ENCODE peak calls at places on chromosome 22, in seven cellular contexts. H is stomach, Q is psoas muscle, W is coronary artery, N is upper lobe of right lung, I is adrenal gland, E is fibroblast of lung. S is an unnamed sample.
A peak's percentile ranks its signal among the peaks of the same experiment; 100 is the strongest.

GRCh38 chr22:19052941-19053551 is 69.2 kb downstream of the DGCR2 start:
- DNase-seq in H (no peak), Q (no peak), W (no peak), N (peak; percentile 19), I (no peak), E (no peak), S (no peak)

GRCh38 chr22:45210174-45210573 is 30.5 kb downstream of the KIAA0930 start:
- DNase-seq in H (no peak), Q (peak; percentile 30), W (no peak), N (no peak), I (no peak), E (no peak), S (no peak)

GRCh38 chr22:26501996-26502395 is 10.3 kb downstream of the TFIP11 start:
- DNase-seq in H (no peak), Q (no peak), W (no peak), N (no peak), I (no peak), E (no peak), S (no peak)

GRCh38 chr22:18152519-18152918 is 2.5 kb downstream of the USP18 start:
- DNase-seq in H (no peak), Q (no peak), W (peak; percentile 26), N (peak; percentile 37), I (no peak), E (no peak), S (no peak)

GRCh38 chr22:41781508-41781906 is 19.0 kb upstream of the CCDC134 start:
- DNase-seq in H (no peak), Q (no peak), W (no peak), N (no peak), I (no peak), E (no peak), S (no peak)

GRCh38 chr22:19611590-19611989 is 87.4 kb upstream of the CLDN5 start:
- DNase-seq in H (no peak), Q (no peak), W (no peak), N (no peak), I (no peak), E (no peak), S (no peak)

GRCh38 chr22:46738642-46738960 is 549 bp upstream of the CERK start:
- DNase-seq in H (no peak), Q (no peak), W (no peak), N (no peak), I (no peak), E (no peak), S (no peak)

GRCh38 chr22:48803171-48803992 is 1024.3 kb downstream of the BRD1 start:
- DNase-seq in H (no peak), Q (no peak), W (peak; percentile 62), N (peak; percentile 43), I (no peak), E (no peak), S (no peak)

GRCh38 chr22:36336246-36337182 is 51.3 kb downstream of the MYH9 start:
- DNase-seq in H (no peak), Q (no peak), W (no peak), N (no peak), I (peak; percentile 75), E (no peak), S (no peak)

GRCh38 chr22:31238057-31238456 is 26.0 kb downstream of the LIMK2 start:
- DNase-seq in H (no peak), Q (no peak), W (no peak), N (no peak), I (no peak), E (no peak), S (no peak)

GRCh38 chr22:46192210-46192993 is 42.1 kb downstream of the PPARA start:
- DNase-seq in H (no peak), Q (no peak), W (no peak), N (no peak), I (no peak), E (no peak), S (no peak)

GRCh38 chr22:48257690-48258065 is 1495.2 kb downstream of the TBC1D22A start:
- DNase-seq in H (no peak), Q (no peak), W (no peak), N (no peak), I (no peak), E (no peak), S (no peak)

GRCh38 chr22:42442746-42443145 is 10.5 kb upstream of the NFAM1 start:
- DNase-seq in H (no peak), Q (no peak), W (no peak), N (no peak), I (no peak), E (no peak), S (no peak)

GRCh38 chr22:46065733-46066454 is 84.4 kb upstream of the PPARA start:
- DNase-seq in H (no peak), Q (no peak), W (no peak), N (no peak), I (no peak), E (no peak), S (peak; percentile 46)

DNA sequence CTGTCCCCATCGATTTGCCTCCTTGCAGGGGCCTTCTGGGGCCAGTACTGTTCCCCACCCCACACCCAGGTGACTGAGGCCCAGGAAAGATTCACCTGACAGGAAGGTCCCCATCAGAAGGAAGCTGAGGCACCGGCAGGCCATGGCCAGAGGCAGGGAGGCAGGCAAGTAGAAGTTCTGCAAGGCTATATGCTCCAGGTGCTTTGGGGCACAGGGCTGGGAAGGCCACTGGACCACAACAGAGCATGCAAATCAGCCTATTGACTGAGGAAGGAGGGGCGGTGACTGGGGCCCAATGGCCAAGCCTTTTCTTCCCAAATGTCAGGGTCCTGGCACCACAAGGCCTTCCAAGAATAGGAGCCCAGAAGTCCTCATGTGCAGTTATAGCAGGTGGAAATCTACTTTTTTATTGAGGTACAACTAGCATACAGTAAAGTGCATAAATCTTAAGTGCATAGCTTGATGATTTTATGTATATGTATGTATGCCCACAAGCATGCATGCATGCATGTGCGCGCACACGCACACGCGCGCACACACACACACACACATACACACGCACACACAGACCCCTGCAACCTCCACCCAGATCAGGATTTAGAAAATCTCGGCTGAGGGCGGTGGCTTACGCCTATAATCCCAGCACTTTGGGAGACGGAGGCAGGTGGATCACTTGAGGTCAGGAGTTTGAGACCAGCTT is at the start of gene VPREB3:
- DNase-seq in H (no peak), Q (no peak), W (no peak), N (no peak), I (no peak), E (no peak), S (no peak)
- H3K27ac ChIP-seq in H (no peak within 1 kb of the TSS), Q (no peak within 1 kb of the TSS), W (no peak within 1 kb of the TSS), N (no peak within 1 kb of the TSS), I (peak within 1 kb of the TSS; percentile 29), E (no peak within 1 kb of the TSS), S (no peak within 1 kb of the TSS)

DNA sequence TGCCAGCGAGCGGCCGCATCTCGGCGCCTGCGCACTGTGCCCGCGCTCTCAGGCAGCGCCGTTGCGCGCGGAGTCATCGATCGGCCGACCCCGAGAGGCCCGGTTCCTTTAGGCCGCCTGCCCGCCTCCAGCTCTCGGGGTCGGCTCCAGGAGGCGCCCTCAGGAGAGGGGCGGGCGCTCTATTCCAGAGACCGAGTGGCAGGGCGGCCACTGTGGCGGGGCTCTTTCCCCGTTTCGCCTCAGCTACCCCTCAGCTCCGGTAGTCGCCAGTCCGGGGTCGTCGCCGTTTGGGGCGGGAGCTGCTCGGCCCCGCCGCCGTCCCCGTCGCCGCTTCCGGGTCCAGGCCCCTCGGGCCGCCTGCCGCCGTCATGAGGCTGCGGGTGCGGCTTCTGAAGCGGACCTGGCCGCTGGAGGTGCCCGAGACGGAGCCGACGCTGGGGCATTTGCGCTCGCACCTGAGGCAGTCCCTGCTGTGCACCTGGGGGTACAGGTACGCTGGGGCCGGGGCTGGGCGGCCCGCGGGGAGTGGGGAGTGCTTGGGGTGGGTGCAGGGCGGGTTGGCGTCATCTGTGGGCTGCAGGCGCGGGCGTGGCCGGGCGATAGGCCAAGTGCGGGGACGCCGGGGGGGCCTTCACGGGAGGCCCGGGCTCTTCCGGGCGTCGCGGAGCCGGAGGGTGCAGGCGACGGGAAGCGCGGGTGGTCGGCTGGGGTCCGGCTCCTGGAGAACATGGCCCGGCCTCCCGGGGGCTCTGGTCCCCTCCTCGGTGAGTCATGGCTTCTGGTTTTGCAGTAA is at the start of gene FBXO7:
- DNase-seq in H (peak; percentile 93), Q (peak; percentile 97), W (peak; percentile 94), N (peak; percentile 96), I (peak; percentile 92), E (no peak), S (peak; percentile 92)
- TF ChIP-seq CTCF in H (no peak), Q (peak; percentile 13), W (peak; percentile 33), N (peak; percentile 10), I (no peak), E (peak; percentile 46), S (peak; percentile 32)

DNA sequence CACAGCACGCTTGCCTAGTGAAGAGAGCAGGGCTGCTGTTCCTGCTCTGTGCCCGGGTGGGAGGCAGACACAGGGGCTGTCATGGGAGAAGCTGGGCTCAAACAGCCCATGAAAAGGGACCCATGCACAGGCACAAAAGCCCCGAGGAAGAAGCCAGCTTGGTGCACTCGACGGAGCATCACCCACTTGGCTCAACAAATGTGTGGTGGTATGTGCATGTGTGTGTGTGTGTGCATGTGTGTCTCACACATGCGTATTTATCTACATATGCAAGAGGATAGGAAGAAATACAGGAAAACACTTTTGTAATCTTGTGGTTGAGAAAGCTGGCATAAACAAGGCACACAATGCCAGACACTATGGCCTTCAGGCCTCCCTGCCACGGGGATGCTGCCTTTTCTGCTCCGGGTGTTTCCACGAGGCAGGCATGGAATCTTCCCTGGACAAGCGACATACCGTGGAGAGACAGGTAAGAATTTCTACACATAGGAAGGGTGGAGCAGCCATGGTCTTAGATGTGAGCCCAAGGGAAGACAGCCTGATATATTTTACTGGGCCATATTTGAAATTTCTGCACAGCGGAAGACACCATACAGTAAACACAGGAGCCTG is 4.9 kb upstream of the APOBEC3A start:
- DNase-seq in H (no peak), Q (no peak), W (no peak), N (no peak), I (no peak), E (no peak), S (no peak)
- H3K4me3 ChIP-seq in H (no peak overlapping the region), Q (no peak overlapping the region), W (no peak overlapping the region), N (no peak overlapping the region), I (no peak overlapping the region), E (no peak overlapping the region), S (no peak overlapping the region)

DNA sequence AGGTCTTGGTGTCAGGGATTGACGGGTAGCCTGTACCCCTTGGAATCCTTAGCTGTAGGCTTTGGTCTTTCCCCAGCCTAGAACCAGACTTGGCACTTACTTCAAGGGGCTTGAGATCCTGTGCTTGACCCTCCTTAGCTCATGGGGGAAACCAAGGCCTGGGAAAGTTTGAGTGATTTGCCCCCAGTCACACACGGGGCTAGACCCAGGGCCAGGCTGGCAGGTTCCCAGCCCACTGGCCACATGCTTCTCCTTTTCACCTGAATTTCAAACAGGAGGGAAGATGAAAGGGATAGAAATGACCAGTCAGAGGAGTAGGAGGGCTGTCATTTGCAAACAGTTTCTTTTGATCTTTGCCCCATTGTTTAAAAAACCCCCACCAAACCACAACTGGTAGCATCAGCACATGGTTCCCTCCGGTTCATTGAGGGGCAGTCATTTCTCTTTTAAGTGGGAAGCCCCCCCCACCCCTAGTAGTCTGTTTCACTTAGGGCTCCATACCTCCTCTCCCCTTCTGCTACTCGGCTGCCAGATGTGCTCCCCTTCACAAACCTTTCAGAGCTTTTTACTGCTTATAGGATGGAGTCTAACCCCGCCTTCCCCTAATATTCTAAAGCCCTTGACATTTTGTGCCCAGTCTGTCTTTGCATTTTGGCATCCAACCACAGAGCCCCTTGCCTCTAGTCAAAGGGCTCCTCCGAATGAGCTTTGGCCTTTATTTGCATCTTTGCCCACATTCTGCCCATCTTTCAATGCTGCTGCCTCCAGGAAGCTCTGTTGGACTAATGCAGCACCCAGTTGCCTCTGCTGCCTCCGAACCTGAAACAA is 37.6 kb downstream of the ZNRF3 start:
- DNase-seq in H (no peak), Q (no peak), W (no peak), N (no peak), I (no peak), E (no peak), S (no peak)
- H3K27ac ChIP-seq in H (no peak overlapping the region), Q (no peak overlapping the region), W (no peak overlapping the region), N (no peak overlapping the region), I (peak overlapping the region; percentile 32), E (no peak overlapping the region), S (no peak overlapping the region)